ENCODE peak calls at places on chromosomes 7 and 10, in eight cellular contexts. Q is GM23248; F is mesendoderm; W is SJSA1; P is Panc1; R is fibroblast of lung; N is lower lobe of right lung; A is CD8-positive, alpha-beta memory T cell. V is an unnamed sample. For H3K4me1 and H3K36me3, the result is how much of the 10 kb centered on the place peaks cover.

GRCh38 chr10:112663181-112663879 is 216.3 kb downstream of the VTI1A start:
- DNase-seq in P (no peak), F (peak), W (peak), N (no peak), A (no peak), R (peak), Q (peak), V (no peak)

GRCh38 chr7:111392976-111393762 is 169.1 kb downstream of the IMMP2L start:
- DNase-seq in P (no peak), W (peak), R (no peak), N (no peak), A (no peak), Q (peak), F (peak), V (no peak)

GRCh38 chr7:82593780-82594179 is 150.2 kb upstream of the CACNA2D1 start:
- DNase-seq in A (no peak), P (no peak), N (no peak), W (no peak), Q (no peak), R (no peak), F (no peak), V (no peak)

GRCh38 chr10:31929260-31929985 is 792 bp upstream of the ARHGAP12 start:
- DNase-seq in A (peak), F (peak), P (no peak), N (peak), Q (peak), R (peak), W (no peak), V (peak)

GRCh38 chr7:117772416-117772815 is 100.8 kb downstream of the CTTNBP2 start:
- DNase-seq in P (no peak), N (no peak), Q (no peak), A (no peak), R (no peak), W (no peak), F (no peak), V (no peak)

GRCh38 chr10:57247271-57247670 is 886.2 kb upstream of the ZWINT start:
- DNase-seq in P (no peak), A (no peak), N (no peak), R (no peak), Q (no peak), F (peak), W (no peak), V (no peak)

GRCh38 chr7:28840515-28841125 is 117.5 kb downstream of the TRIL start:
- DNase-seq in W (no peak), Q (peak), P (no peak), N (no peak), R (peak), F (peak), A (no peak), V (no peak)

GRCh38 chr7:35991511-35992232 is 161.4 kb upstream of the EEPD1 start:
- DNase-seq in Q (no peak), A (no peak), P (no peak), N (no peak), R (no peak), F (peak), W (no peak), V (no peak)

GRCh38 chr10:83142074-83142563 is 997.2 kb upstream of the GHITM start:
- DNase-seq in P (no peak), N (no peak), Q (no peak), F (no peak), W (no peak), A (no peak), R (no peak), V (no peak)

GRCh38 chr7:111763221-111763791 is 201.0 kb upstream of the IMMP2L start:
- DNase-seq in W (peak), Q (peak), P (peak), F (peak), R (peak), A (no peak), N (no peak), V (peak)

GRCh38 chr7:19069842-19070241 is 47.6 kb downstream of the TWIST1 start:
- DNase-seq in A (no peak), F (peak), N (no peak), P (no peak), W (no peak), R (peak), Q (no peak), V (no peak)

GRCh38 chr7:134632937-134633540 is 13.6 kb upstream of the BPGM start:
- DNase-seq in A (peak), F (peak), Q (peak), P (no peak), N (no peak), W (peak), R (peak), V (peak)

GRCh38 chr10:29839826-29840515 is 205.2 kb upstream of the SVIL start:
- DNase-seq in F (no peak), Q (no peak), W (no peak), P (no peak), A (no peak), R (no peak), N (peak), V (no peak)

DNA sequence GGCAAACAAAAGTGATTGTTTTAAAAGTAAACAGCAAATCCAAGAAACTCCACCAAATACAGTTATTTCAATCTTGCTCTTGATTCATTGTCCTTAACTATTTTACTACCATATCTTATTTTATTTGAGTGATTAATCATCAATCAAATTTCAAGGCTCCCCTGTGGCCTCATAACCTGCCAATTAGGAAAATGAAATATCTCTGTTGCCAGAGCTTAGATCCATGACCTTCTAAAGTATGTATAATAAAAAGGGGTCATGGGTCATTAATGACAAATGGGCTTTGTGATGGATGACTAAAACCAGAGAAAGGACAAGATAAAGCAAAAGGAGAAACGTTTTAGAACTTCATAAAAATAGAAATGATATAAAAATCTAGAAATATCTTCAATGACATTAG is 28.5 kb downstream of the NRCAM start:
- DNase-seq in A (no peak), W (no peak), R (no peak), F (no peak), P (no peak), Q (no peak), N (no peak), V (no peak)
- H3K4me1 ChIP-seq in A (under half), W (under half), R (under half), F (under half), P (under half), Q (under half), N (under half), V (under half)

DNA sequence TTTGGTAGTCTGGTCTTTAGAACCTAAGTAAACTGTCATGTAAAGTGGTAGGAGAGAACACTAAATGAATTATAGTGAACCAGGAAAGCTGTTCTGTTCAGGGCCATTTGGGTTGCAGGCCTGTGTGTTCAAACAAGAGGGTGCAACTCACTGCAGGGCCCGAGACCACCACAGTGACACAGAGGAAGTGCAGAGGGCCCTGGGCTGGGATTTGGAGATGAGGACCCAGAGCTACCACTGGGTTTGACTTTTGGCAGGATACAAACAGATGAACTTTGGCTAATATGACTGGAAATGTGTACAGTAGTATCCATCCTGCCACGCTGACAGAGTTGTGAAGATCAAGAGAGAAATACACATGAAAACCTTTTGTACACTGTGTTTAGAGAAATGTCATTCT is 9.8 kb downstream of the MMP21 start:
- DNase-seq in F (no peak), Q (no peak), P (no peak), A (no peak), R (no peak), N (no peak), W (no peak), V (no peak)
- H3K36me3 ChIP-seq in F (under half), Q (under half), P (under half), A (under half), R (under half), N (half or more), W (half or more), V (under half)

GRCh38 chr10:79115302-79115701 is 46.5 kb downstream of the ZMIZ1 start:
- DNase-seq in N (no peak), R (no peak), P (no peak), Q (no peak), W (no peak), F (no peak), A (no peak), V (no peak)
- H3K4me1 ChIP-seq in N (half or more), R (under half), P (under half), Q (half or more), W (under half), F (under half), A (under half), V (under half)

GRCh38 chr7:77631820-77632219 is 64.4 kb upstream of the RSBN1L start:
- DNase-seq in W (no peak), R (no peak), A (no peak), P (no peak), Q (peak), F (no peak), N (no peak), V (no peak)
- H3K36me3 ChIP-seq in W (half or more), R (under half), A (under half), P (under half), Q (half or more), F (under half), N (half or more), V (under half)

GRCh38 chr7:94409561-94409960 is 14.9 kb downstream of the COL1A2 start:
- DNase-seq in R (no peak), Q (peak), F (no peak), W (no peak), N (no peak), A (no peak), P (no peak), V (no peak)
- H3K4me1 ChIP-seq in R (under half), Q (half or more), F (under half), W (half or more), N (under half), A (under half), P (under half), V (under half)

GRCh38 chr10:49526624-49527023 is 12.3 kb downstream of the ERCC6 start:
- DNase-seq in N (no peak), P (no peak), F (no peak), A (no peak), W (no peak), Q (peak), R (no peak), V (no peak)
- H3K36me3 ChIP-seq in N (half or more), P (under half), F (under half), A (under half), W (half or more), Q (half or more), R (under half), V (under half)

GRCh38 chr10:17213646-17214349 is 12.3 kb upstream of the TRDMT1 start:
- DNase-seq in N (no peak), P (no peak), R (peak), A (no peak), F (no peak), W (peak), Q (peak), V (no peak)

GRCh38 chr10:17216217-17216900 is 11.7 kb upstream of the VIM start:
- DNase-seq in A (peak), P (no peak), W (peak), R (peak), F (peak), N (peak), Q (peak), V (peak)

GRCh38 chr10:17214486-17214885 is 13.0 kb upstream of the TRDMT1 start:
- DNase-seq in N (no peak), W (no peak), P (no peak), F (no peak), Q (peak), R (no peak), A (no peak), V (no peak)

GRCh38 chr10:17215782-17216122 is 12.3 kb upstream of the VIM start:
- DNase-seq in N (no peak), W (no peak), P (no peak), Q (peak), F (no peak), R (no peak), A (no peak), V (no peak)

GRCh38 chr10:17214991-17215781 is 12.9 kb upstream of the VIM start:
- DNase-seq in F (no peak), P (no peak), Q (peak), R (peak), A (no peak), N (no peak), W (peak), V (no peak)
- H3K4me1 ChIP-seq in F (under half), P (half or more), Q (half or more), R (under half), A (under half), N (under half), W (half or more), V (under half)

GRCh38 chr7:2253525-2254244 is 11.7 kb downstream of the NUDT1 start:
- DNase-seq in N (no peak), Q (no peak), A (no peak), F (no peak), W (no peak), R (no peak), P (no peak), V (no peak)

GRCh38 chr7:2255145-2256139 is 13.4 kb downstream of the NUDT1 start:
- DNase-seq in R (no peak), Q (no peak), N (no peak), F (no peak), A (no peak), P (no peak), W (no peak), V (no peak)

GRCh38 chr7:2254429-2255144 is 12.6 kb downstream of the NUDT1 start:
- DNase-seq in P (no peak), Q (no peak), N (no peak), R (no peak), F (no peak), A (no peak), W (no peak), V (no peak)

GRCh38 chr7:2251841-2252771 is 10.1 kb downstream of the NUDT1 start:
- DNase-seq in A (no peak), N (no peak), F (no peak), W (no peak), P (no peak), Q (no peak), R (no peak), V (no peak)

GRCh38 chr7:2253021-2253420 is 11.0 kb downstream of the NUDT1 start:
- DNase-seq in P (no peak), N (no peak), F (no peak), W (no peak), Q (no peak), A (no peak), R (no peak), V (no peak)
- H3K36me3 ChIP-seq in P (under half), N (under half), F (under half), W (half or more), Q (under half), A (under half), R (under half), V (under half)

DNA sequence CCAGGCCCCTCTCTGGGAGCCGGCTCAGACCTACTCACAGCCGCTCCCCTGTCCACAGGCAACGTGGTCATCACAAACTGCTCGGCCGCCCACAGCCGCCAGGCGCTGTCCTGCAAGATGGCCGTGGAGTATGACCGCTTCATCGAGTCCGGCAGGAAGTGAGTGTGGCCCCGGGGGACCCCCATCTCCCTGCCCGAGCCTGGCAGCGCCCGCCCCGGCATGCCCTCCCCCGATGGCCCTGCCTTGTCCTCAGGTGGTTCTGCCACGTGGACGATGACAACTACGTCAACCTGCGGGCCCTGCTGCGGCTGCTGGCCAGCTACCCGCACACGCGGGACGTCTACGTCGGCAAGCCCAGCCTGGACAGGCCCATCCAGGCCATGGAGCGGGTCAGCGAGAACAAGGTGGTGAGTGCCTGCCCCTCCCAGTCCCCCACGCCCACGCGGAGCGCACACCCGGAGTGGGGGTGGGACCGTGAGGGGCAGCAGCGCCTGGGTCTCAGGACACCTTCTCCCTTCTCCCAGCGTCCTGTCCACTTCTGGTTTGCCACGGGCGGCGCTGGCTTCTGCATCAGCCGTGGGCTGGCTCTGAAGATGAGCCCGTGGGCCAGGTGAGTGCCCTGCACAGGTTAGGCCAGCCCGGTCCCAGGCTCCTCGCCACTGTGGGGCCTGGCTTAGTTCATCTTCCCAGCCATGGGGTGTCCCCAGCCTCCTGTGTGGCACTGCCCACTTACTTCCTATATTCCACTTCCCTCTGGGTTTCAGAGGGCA is 5.8 kb downstream of the LFNG start:
- DNase-seq in R (no peak), A (no peak), P (no peak), F (no peak), Q (no peak), N (peak), W (no peak), V (no peak)
- H3K4me1 ChIP-seq in R (under half), A (half or more), P (half or more), F (under half), Q (under half), N (half or more), W (half or more), V (under half)

GRCh38 chr7:25835191-25835590 is 316.8 kb upstream of the NFE2L3 start:
- DNase-seq in W (peak), F (no peak), Q (peak), R (peak), A (no peak), N (no peak), P (no peak), V (no peak)
- H3K36me3 ChIP-seq in W (under half), F (under half), Q (under half), R (under half), A (under half), N (under half), P (under half), V (under half)

V was measured in MM.1S.